ENCODE peak calls at places on chromosome 12, in five cellular contexts. One of them, this sample, is unnamed.

GRCh38 chr12:31970199-31970598 is 11.0 kb downstream of the RESF1 start:
- DNase-seq in H1: no peak
- DNase-seq in HepG2: peak
- DNase-seq in K562: no peak
- DNase-seq in GM12878: no peak
- DNase-seq in this sample: no peak

GRCh38 chr12:27709932-27710591 is 570 bp upstream of the MRPS35 start:
- DNase-seq in H1: no peak
- DNase-seq in HepG2: peak
- DNase-seq in K562: no peak
- DNase-seq in GM12878: peak
- DNase-seq in this sample: no peak

GRCh38 chr12:630656-631632 is 32.3 kb downstream of the NINJ2 start:
- DNase-seq in H1: no peak
- DNase-seq in HepG2: no peak
- DNase-seq in K562: no peak
- DNase-seq in GM12878: no peak
- DNase-seq in this sample: no peak

GRCh38 chr12:127327986-127328385 is 939.0 kb upstream of the TMEM132C start:
- DNase-seq in H1: no peak
- DNase-seq in HepG2: no peak
- DNase-seq in K562: no peak
- DNase-seq in GM12878: no peak
- DNase-seq in this sample: no peak

GRCh38 chr12:49673446-49674317 is 33.5 kb downstream of the FMNL3 start:
- DNase-seq in H1: no peak
- DNase-seq in HepG2: peak
- DNase-seq in K562: peak
- DNase-seq in GM12878: no peak
- DNase-seq in this sample: no peak

GRCh38 chr12:16609140-16609539 is 3.2 kb upstream of the LMO3 start:
- DNase-seq in H1: no peak
- DNase-seq in HepG2: no peak
- DNase-seq in K562: no peak
- DNase-seq in GM12878: no peak
- DNase-seq in this sample: no peak

GRCh38 chr12:64392221-64392620 is 1.7 kb upstream of the C12orf56 start:
- DNase-seq in H1: no peak
- DNase-seq in HepG2: no peak
- DNase-seq in K562: peak
- DNase-seq in GM12878: no peak
- DNase-seq in this sample: no peak

GRCh38 chr12:130881046-130881445 is 9.2 kb downstream of the RAN start:
- DNase-seq in H1: no peak
- DNase-seq in HepG2: no peak
- DNase-seq in K562: no peak
- DNase-seq in GM12878: no peak
- DNase-seq in this sample: no peak

GRCh38 chr12:98446716-98447115 is 68.7 kb upstream of the TMPO start:
- DNase-seq in H1: no peak
- DNase-seq in HepG2: no peak
- DNase-seq in K562: no peak
- DNase-seq in GM12878: no peak
- DNase-seq in this sample: no peak

GRCh38 chr12:12443482-12443881 is 86.6 kb downstream of the BORCS5 start:
- DNase-seq in H1: no peak
- DNase-seq in HepG2: no peak
- DNase-seq in K562: no peak
- DNase-seq in GM12878: no peak
- DNase-seq in this sample: no peak

GRCh38 chr12:120639771-120640721 is at the start of gene CABP1:
- DNase-seq in H1: peak
- DNase-seq in HepG2: peak
- DNase-seq in K562: peak
- DNase-seq in GM12878: no peak
- DNase-seq in this sample: no peak

GRCh38 chr12:120497524-120498150 is 1.7 kb downstream of the DYNLL1 start:
- DNase-seq in H1: no peak
- DNase-seq in HepG2: no peak
- DNase-seq in K562: no peak
- DNase-seq in GM12878: no peak
- DNase-seq in this sample: no peak

GRCh38 chr12:42140901-42141300 is 3.8 kb downstream of the GXYLT1 start:
- DNase-seq in H1: no peak
- DNase-seq in HepG2: peak
- DNase-seq in K562: no peak
- DNase-seq in GM12878: no peak
- DNase-seq in this sample: no peak

GRCh38 chr12:90682398-90682797 is 272.6 kb downstream of the CCER1 start:
- DNase-seq in H1: no peak
- DNase-seq in HepG2: no peak
- DNase-seq in K562: no peak
- DNase-seq in GM12878: no peak
- DNase-seq in this sample: no peak

GRCh38 chr12:15996254-15996653 is 85.1 kb downstream of the DERA start:
- DNase-seq in H1: no peak
- DNase-seq in HepG2: no peak
- DNase-seq in K562: no peak
- DNase-seq in GM12878: no peak
- DNase-seq in this sample: no peak

DNA sequence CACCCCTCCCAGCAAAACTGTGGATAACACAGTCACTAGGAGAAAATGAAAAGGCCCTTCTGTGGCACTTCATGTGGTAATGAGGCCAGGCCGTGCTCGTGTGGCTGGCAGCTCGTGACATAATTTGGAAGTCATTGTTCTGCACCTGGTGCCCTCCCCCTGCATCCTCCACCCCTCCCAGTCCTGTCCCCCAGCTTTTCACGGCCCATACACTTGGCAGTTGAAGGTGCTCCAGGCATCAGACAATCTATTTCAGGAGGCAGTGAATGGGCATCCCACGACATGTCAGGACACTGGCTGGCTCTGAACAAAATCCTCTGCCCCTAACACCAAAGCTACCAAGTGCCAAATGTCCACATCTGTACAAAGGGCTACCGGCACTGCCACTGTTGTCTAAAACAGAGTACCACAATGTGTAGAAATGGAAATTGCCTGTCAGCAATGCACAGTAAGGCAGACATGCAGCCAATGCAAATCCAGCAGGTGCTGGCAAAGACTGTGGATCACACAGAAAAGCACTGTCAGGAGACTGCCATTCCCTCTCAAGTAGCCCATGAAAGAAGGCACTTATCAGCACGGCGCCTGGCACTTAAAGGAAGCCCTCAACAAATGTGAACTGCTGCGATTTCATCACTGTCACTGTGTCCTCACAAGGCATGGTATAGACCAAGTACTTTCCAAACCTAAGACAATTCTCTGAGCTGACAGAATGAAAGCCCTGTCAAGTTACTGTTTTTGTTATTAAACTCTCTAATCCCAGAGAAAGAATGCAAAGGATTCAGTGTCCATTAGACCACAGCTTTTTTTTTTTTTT is 39.1 kb downstream of the CORO1C start:
- DNase-seq in H1: no peak
- DNase-seq in HepG2: no peak
- DNase-seq in K562: no peak
- DNase-seq in GM12878: no peak
- DNase-seq in this sample: no peak
- TF ChIP-seq POLR2AphosphoS5 in H1: no peak
- TF ChIP-seq POLR2AphosphoS5 in HepG2: no peak
- TF ChIP-seq POLR2AphosphoS5 in K562: no peak
- TF ChIP-seq POLR2AphosphoS5 in GM12878: no peak
- TF ChIP-seq POLR2AphosphoS5 in this sample: no peak

GRCh38 chr12:113841786-113842185 is 124.3 kb downstream of the RBM19 start:
- DNase-seq in H1: no peak
- DNase-seq in HepG2: no peak
- DNase-seq in K562: no peak
- DNase-seq in GM12878: no peak
- DNase-seq in this sample: no peak

GRCh38 chr12:113837059-113837458 is 129.1 kb downstream of the RBM19 start:
- DNase-seq in H1: no peak
- DNase-seq in HepG2: no peak
- DNase-seq in K562: no peak
- DNase-seq in GM12878: no peak
- DNase-seq in this sample: no peak

GRCh38 chr12:113837528-113838296 is 128.4 kb downstream of the RBM19 start:
- DNase-seq in H1: no peak
- DNase-seq in HepG2: no peak
- DNase-seq in K562: no peak
- DNase-seq in GM12878: no peak
- DNase-seq in this sample: no peak

GRCh38 chr12:113840401-113841042 is 125.6 kb downstream of the RBM19 start:
- DNase-seq in H1: no peak
- DNase-seq in HepG2: no peak
- DNase-seq in K562: no peak
- DNase-seq in GM12878: no peak
- DNase-seq in this sample: no peak

DNA sequence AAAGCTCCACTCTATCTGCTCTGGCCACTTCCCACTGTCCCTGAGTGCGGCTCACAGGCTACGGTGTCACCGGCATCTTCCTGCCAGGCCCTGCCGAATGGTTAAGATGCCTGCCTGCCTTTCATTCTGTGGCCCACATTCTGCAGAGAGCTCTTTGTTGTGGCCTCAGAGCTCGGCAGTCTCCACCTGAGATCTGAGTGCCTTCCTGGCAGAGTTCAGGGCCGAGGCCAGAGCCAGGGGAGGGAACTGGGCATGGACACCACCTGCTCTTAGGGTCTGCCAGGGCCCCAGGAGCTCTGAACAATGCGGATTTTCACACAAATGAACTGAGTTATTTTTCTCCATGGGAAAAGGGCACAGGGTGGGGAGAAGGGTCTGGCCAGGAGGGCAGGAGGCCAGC is 127.2 kb downstream of the RBM19 start:
- DNase-seq in H1: no peak
- DNase-seq in HepG2: no peak
- DNase-seq in K562: no peak
- DNase-seq in GM12878: no peak
- DNase-seq in this sample: no peak
- TF ChIP-seq SP1 in H1: no peak
- TF ChIP-seq SP1 in HepG2: no peak
- TF ChIP-seq SP1 in K562: no peak
- TF ChIP-seq SP1 in GM12878: no peak
- TF ChIP-seq SP1 in this sample: no peak

GRCh38 chr12:61362037-61362436 is 898.2 kb upstream of the USP15 start:
- DNase-seq in H1: no peak
- DNase-seq in HepG2: no peak
- DNase-seq in K562: no peak
- DNase-seq in GM12878: no peak
- DNase-seq in this sample: no peak

GRCh38 chr12:61365001-61365400 is 895.2 kb upstream of the USP15 start:
- DNase-seq in H1: no peak
- DNase-seq in HepG2: no peak
- DNase-seq in K562: no peak
- DNase-seq in GM12878: no peak
- DNase-seq in this sample: no peak

GRCh38 chr12:61367281-61367785 is 892.9 kb upstream of the USP15 start:
- DNase-seq in H1: no peak
- DNase-seq in HepG2: no peak
- DNase-seq in K562: no peak
- DNase-seq in GM12878: no peak
- DNase-seq in this sample: no peak
- TF ChIP-seq CTCF in H1: no peak
- TF ChIP-seq CTCF in HepG2: no peak
- TF ChIP-seq CTCF in K562: no peak
- TF ChIP-seq CTCF in GM12878: no peak
- TF ChIP-seq CTCF in this sample: no peak

GRCh38 chr12:14256139-14256538 is 109.3 kb upstream of the ATF7IP start:
- DNase-seq in H1: no peak
- DNase-seq in HepG2: no peak
- DNase-seq in K562: no peak
- DNase-seq in GM12878: no peak
- DNase-seq in this sample: no peak
- TF ChIP-seq POLR2AphosphoS5 in H1: no peak
- TF ChIP-seq POLR2AphosphoS5 in HepG2: no peak
- TF ChIP-seq POLR2AphosphoS5 in K562: no peak
- TF ChIP-seq POLR2AphosphoS5 in GM12878: no peak
- TF ChIP-seq POLR2AphosphoS5 in this sample: no peak

GRCh38 chr12:122944588-122944987 is 21.7 kb downstream of the ABCB9 start:
- DNase-seq in H1: no peak
- DNase-seq in HepG2: peak
- DNase-seq in K562: no peak
- DNase-seq in GM12878: no peak
- DNase-seq in this sample: peak
- TF ChIP-seq SP1 in H1: no peak
- TF ChIP-seq SP1 in HepG2: no peak
- TF ChIP-seq SP1 in K562: no peak
- TF ChIP-seq SP1 in GM12878: no peak
- TF ChIP-seq SP1 in this sample: no peak

DNA sequence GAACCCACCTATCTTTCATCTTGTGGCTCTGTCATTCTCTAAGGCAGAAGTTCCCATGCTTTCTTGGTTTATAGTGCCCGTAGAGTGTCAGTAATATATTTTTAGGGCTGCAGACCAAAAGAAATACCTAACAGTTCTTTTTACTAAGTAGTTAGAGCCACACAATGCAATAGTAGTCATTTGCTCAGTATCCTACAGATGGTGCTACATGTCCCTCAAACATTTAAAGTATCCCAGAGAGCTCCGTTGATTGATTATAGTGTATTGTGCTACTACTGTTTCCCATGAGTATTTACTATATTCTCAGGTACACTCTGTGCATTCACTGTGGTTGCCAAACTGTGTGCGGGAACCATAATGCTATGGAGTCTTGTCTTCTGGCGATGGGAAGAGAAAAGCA is 4.7 kb upstream of the PLBD1 start:
- DNase-seq in H1: no peak
- DNase-seq in HepG2: no peak
- DNase-seq in K562: no peak
- DNase-seq in GM12878: no peak
- DNase-seq in this sample: no peak
- TF ChIP-seq CTCF in H1: no peak
- TF ChIP-seq CTCF in HepG2: no peak
- TF ChIP-seq CTCF in K562: no peak
- TF ChIP-seq CTCF in GM12878: peak
- TF ChIP-seq CTCF in this sample: no peak

DNA sequence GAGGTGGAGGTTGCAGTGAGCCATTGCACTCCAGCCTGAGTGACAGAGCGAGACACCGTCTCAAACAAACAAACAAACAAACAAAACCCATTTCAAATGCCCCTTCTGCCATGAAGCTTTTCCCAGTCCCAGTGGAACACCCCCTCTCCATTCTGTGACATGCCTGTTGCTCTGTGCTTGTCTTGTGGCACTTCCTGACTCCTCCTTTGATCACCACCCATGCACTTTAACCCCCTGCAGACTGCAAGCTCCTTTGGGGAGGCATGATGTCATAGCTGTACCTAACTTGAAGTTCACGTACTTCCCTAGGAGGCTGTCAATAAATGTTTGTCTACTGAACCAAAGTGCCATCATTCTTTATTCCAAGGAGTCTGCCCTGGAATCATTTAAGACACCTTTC is 64.7 kb downstream of the TMCC3 start:
- DNase-seq in H1: no peak
- DNase-seq in HepG2: no peak
- DNase-seq in K562: no peak
- DNase-seq in GM12878: no peak
- DNase-seq in this sample: no peak
- TF ChIP-seq POLR2AphosphoS5 in H1: no peak
- TF ChIP-seq POLR2AphosphoS5 in HepG2: no peak
- TF ChIP-seq POLR2AphosphoS5 in K562: no peak
- TF ChIP-seq POLR2AphosphoS5 in GM12878: no peak
- TF ChIP-seq POLR2AphosphoS5 in this sample: no peak

This sample was measured in HCT116.